ENCODE peak calls at places on chromosomes 1 and 21, in four cellular contexts. U, H, J and F are unnamed samples.

GRCh38 chr1:38817958-38818705 is 41.4 kb downstream of the RRAGC start:
- DNase-seq in H (no peak), U (no peak), J (peak; percentile 58), F (peak; percentile 79)

GRCh38 chr1:33443705-33444180 is 12.8 kb upstream of the PHC2 start:
- DNase-seq in H (no peak), J (peak; percentile 21), U (no peak), F (no peak)

GRCh38 chr1:179029293-179029692 is 3.6 kb downstream of the FAM20B start:
- DNase-seq in U (no peak), H (no peak), J (peak; percentile 50), F (no peak)

GRCh38 chr1:214568328-214568727 is 16.9 kb upstream of the PTPN14 start:
- DNase-seq in U (peak; percentile 49), H (no peak), J (no peak), F (no peak)

GRCh38 chr1:68228833-68229232 is 3.5 kb downstream of the WLS start:
- DNase-seq in H (no peak), J (no peak), U (peak; percentile 41), F (no peak)

GRCh38 chr21:44892536-44893277 is 19.2 kb upstream of the PTTG1IP start:
- DNase-seq in U (peak; percentile 19), H (no peak), J (peak; percentile 45), F (peak; percentile 72)

GRCh38 chr21:45442276-45442675 is 37.3 kb downstream of the COL18A1 start:
- DNase-seq in J (no peak), H (no peak), U (no peak), F (no peak)

GRCh38 chr1:22143065-22143514 is at the start of gene WNT4:
- DNase-seq in H (no peak), U (no peak), J (peak; percentile 69), F (peak; percentile 62)

GRCh38 chr1:171441278-171441677 is 44.1 kb upstream of the PRRC2C start:
- DNase-seq in J (no peak), U (peak; percentile 89), H (no peak), F (no peak)

GRCh38 chr1:182453619-182454018 is 3.7 kb downstream of the RGSL1 start:
- DNase-seq in J (no peak), H (no peak), U (no peak), F (no peak)

GRCh38 chr1:211599250-211599649 is 20.3 kb upstream of the SLC30A1 start:
- DNase-seq in U (no peak), J (no peak), H (no peak), F (no peak)

GRCh38 chr1:160797163-160797797 is 1.3 kb downstream of the LY9 start:
- DNase-seq in J (no peak), U (no peak), H (no peak), F (no peak)

GRCh38 chr21:41446571-41446970 is 20.5 kb downstream of the MX1 start:
- DNase-seq in U (no peak), H (no peak), J (peak; percentile 15), F (no peak)

GRCh38 chr21:15483138-15483780 is 246.5 kb upstream of the USP25 start:
- DNase-seq in H (peak; percentile 70), J (peak; percentile 89), U (peak; percentile 82), F (peak; percentile 84)

GRCh38 chr1:56291374-56291841 is 288.0 kb downstream of the PLPP3 start:
- DNase-seq in J (peak; percentile 54), U (no peak), H (no peak), F (peak; percentile 36)

GRCh38 chr21:45280178-45280821 is 7.4 kb downstream of the POFUT2 start:
- DNase-seq in J (no peak), H (no peak), U (no peak), F (peak; percentile 12)

GRCh38 chr1:112803906-112804762 is 89.0 kb upstream of the PPM1J start:
- DNase-seq in H (no peak), J (peak; percentile 86), U (peak; percentile 65), F (peak; percentile 87)

GRCh38 chr1:152252157-152252556 is 28.2 kb upstream of the HRNR start:
- DNase-seq in U (no peak), J (no peak), H (no peak), F (no peak)

GRCh38 chr1:3684031-3684430 is 31.7 kb downstream of the TP73 start:
- DNase-seq in H (no peak), U (no peak), J (peak; percentile 58), F (peak; percentile 83)

GRCh38 chr1:156124557-156125483 is 10.3 kb downstream of the LMNA start:
- DNase-seq in U (no peak), H (no peak), J (no peak), F (peak; percentile 78)

GRCh38 chr1:165674599-165674998 is 23.8 kb downstream of the ALDH9A1 start:
- DNase-seq in U (no peak), J (no peak), H (no peak), F (no peak)

GRCh38 chr1:173507847-173508209 is 30.7 kb downstream of the PRDX6 start:
- DNase-seq in U (no peak), H (no peak), J (peak; percentile 25), F (no peak)

GRCh38 chr1:247574236-247574635 is 13.9 kb upstream of the OR2G2 start:
- DNase-seq in U (no peak), H (no peak), J (no peak), F (no peak)
- H3K56ac ChIP-seq in U (no peak overlapping the region), H (no peak overlapping the region), J (no peak overlapping the region), F (no peak overlapping the region)

GRCh38 chr1:228351850-228352249 is 54.8 kb downstream of the TRIM11 start:
- DNase-seq in U (no peak), J (no peak), H (no peak), F (no peak)

GRCh38 chr1:228354390-228355320 is 52.0 kb downstream of the TRIM11 start:
- DNase-seq in H (no peak), J (no peak), U (no peak), F (no peak)

GRCh38 chr1:228352677-228353481 is 53.8 kb downstream of the TRIM11 start:
- DNase-seq in H (no peak), J (no peak), U (no peak), F (no peak)

GRCh38 chr1:228350831-228351781 is 55.5 kb downstream of the TRIM11 start:
- DNase-seq in J (no peak), U (no peak), H (no peak), F (no peak)

DNA sequence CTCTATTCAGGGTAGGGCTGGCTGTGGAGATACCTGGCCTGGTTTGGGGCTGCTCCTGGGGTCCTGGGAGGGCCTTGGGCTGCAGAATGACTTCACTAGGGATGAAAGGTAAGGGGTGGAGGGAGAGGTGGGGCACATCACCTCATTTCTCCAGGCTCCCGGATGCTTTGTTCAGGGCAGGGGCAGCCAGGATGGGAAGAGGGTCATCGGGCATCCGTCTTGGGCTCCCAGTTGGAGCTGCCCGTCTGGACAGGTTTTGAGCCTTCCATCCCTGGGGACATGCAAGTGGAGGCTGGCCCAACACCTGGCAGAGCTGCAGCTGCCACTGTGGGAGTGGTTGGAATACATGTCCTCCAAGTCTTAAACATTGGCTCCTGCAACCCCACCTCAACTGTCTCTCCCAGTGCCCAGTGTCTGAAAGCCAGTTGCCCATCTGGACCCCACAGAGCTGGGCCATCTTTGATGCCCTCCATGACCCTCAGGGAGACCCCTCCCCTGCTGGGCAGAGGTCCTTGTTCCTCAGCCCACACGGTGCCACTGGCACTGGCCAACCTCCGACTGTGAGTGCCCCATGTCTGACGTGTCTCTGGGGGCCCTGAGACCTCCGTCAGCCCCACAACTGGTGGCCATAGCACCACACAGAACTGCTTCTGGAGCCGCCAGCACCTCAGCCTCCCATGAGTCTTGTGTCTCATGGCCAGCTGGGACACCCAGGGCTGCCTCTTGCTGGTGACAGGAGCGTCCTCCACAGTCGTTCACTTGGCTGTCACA is 52.8 kb downstream of the TRIM11 start:
- DNase-seq in U (no peak), H (no peak), J (no peak), F (no peak)
- H3K56ac ChIP-seq in U (no peak overlapping the region), H (no peak overlapping the region), J (no peak overlapping the region), F (no peak overlapping the region)

GRCh38 chr1:163999131-163999530 is 559.9 kb upstream of the PBX1 start:
- DNase-seq in H (no peak), U (no peak), J (peak; percentile 10), F (no peak)
- H3K56ac ChIP-seq in H (no peak overlapping the region), U (no peak overlapping the region), J (no peak overlapping the region), F (no peak overlapping the region)

GRCh38 chr1:76084685-76085084 is 10.1 kb downstream of the ST6GALNAC3 start:
- DNase-seq in J (no peak), H (no peak), U (no peak), F (no peak)
- H3K56ac ChIP-seq in J (no peak overlapping the region), H (no peak overlapping the region), U (no peak overlapping the region), F (no peak overlapping the region)

GRCh38 chr1:2022063-2022770 is 3.1 kb downstream of the GABRD start:
- DNase-seq in J (no peak), U (no peak), H (no peak), F (no peak)
- H3K56ac ChIP-seq in J (no peak overlapping the region), U (no peak overlapping the region), H (no peak overlapping the region), F (no peak overlapping the region)

DNA sequence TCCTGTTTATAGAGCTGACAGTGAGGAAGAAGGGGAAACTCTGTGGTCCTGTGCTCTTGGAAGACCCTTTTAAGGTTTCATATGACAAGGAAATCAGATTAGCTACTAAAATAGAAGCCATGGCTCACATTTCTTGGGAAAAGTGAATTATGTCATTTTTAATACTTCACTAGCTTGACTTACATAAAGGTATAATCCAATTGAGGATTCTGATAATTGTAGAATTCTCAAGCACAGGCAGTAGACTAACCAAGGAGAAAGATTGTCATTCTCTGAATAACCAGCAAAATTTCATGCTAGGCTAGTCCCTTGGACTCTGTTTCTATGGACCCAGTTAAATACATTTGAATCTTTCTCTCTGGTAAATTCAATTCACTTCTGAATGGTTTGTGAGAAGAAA is 613.0 kb upstream of the BEND5 start:
- DNase-seq in J (no peak), H (no peak), U (no peak), F (no peak)
- H3K56ac ChIP-seq in J (no peak overlapping the region), H (no peak overlapping the region), U (no peak overlapping the region), F (no peak overlapping the region)